ENCODE peak calls at places on chromosome 19, in four cellular contexts. S, R, W and E are unnamed samples.

GRCh38 chr19:46344363-46344762 is 2.5 kb upstream of the PPP5C start:
- DNase-seq in S (no peak), R (no peak), W (no peak), E (no peak)

GRCh38 chr19:21127898-21128297 is 13.9 kb upstream of the ZNF431 start:
- DNase-seq in S (no peak), R (no peak), W (peak; percentile 12), E (no peak)

GRCh38 chr19:3080281-3080680 is 13.9 kb upstream of the GNA11 start:
- DNase-seq in S (no peak), R (peak; percentile 63), W (no peak), E (peak; percentile 27)

GRCh38 chr19:24054044-24054935 is 32.7 kb upstream of the ZNF254 start:
- DNase-seq in S (no peak), R (peak; percentile 95), W (peak; percentile 66), E (no peak)

GRCh38 chr19:17159466-17160393 is 55.4 kb upstream of the USE1 start:
- DNase-seq in S (no peak), R (peak; percentile 6), W (peak; percentile 56), E (no peak)

GRCh38 chr19:55636723-55637122 is 4.1 kb upstream of the ZNF580 start:
- DNase-seq in S (no peak), R (no peak), W (no peak), E (no peak)

GRCh38 chr19:15303105-15303780 is 29.1 kb downstream of the BRD4 start:
- DNase-seq in S (no peak), R (peak; percentile 61), W (no peak), E (no peak)

GRCh38 chr19:40431698-40432097 is 5.9 kb upstream of the SERTAD1 start:
- DNase-seq in S (no peak), R (no peak), W (no peak), E (no peak)

GRCh38 chr19:46192990-46193650 is 36.4 kb upstream of the IGFL1 start:
- DNase-seq in S (no peak), R (peak; percentile 51), W (peak; percentile 87), E (no peak)

GRCh38 chr19:23554548-23554947 is 132.5 kb downstream of the ZNF675 start:
- DNase-seq in S (no peak), R (no peak), W (no peak), E (no peak)

GRCh38 chr19:7152568-7152967 is 83.1 kb downstream of the ZNF557 start:
- DNase-seq in S (no peak), R (no peak), W (no peak), E (peak; percentile 26)

GRCh38 chr19:38204096-38204495 is 19.9 kb downstream of the DPF1 start:
- DNase-seq in S (no peak), R (no peak), W (no peak), E (no peak)

GRCh38 chr19:16104722-16105121 is 7.0 kb upstream of the RAB8A start:
- DNase-seq in S (no peak), R (no peak), W (no peak), E (no peak)

GRCh38 chr19:47679251-47679900 is 33.8 kb upstream of the EHD2 start:
- DNase-seq in S (no peak), R (no peak), W (no peak), E (no peak)

GRCh38 chr19:33194884-33195710 is 967 bp downstream of the LRP3 start:
- DNase-seq in S (no peak), R (peak; percentile 48), W (peak; percentile 67), E (peak; percentile 78)

GRCh38 chr19:10692673-10693264 is 8.5 kb upstream of the QTRT1 start:
- DNase-seq in S (no peak), R (no peak), W (no peak), E (no peak)

GRCh38 chr19:29371766-29372415 is 153.9 kb upstream of the VSTM2B start:
- DNase-seq in S (no peak), R (no peak), W (no peak), E (no peak)

GRCh38 chr19:52171321-52172169 is at the start of gene ZNF836:
- DNase-seq in S (peak; percentile 51), R (peak; percentile 59), W (peak; percentile 56), E (peak; percentile 92)

GRCh38 chr19:11504502-11505031 is 1.1 kb downstream of the ZNF653 start:
- DNase-seq in S (no peak), R (no peak), W (no peak), E (no peak)

GRCh38 chr19:29596885-29597525 is 9.1 kb upstream of the POP4 start:
- DNase-seq in S (no peak), R (peak; percentile 40), W (peak; percentile 9), E (no peak)

GRCh38 chr19:43438291-43439162 is 23.8 kb downstream of the TEX101 start:
- DNase-seq in S (no peak), R (peak; percentile 67), W (no peak), E (peak; percentile 80)

GRCh38 chr19:15453091-15453498 is 3.3 kb upstream of the WIZ start:
- DNase-seq in S (no peak), R (no peak), W (no peak), E (peak; percentile 75)

GRCh38 chr19:31675187-31675913 is 326.1 kb upstream of the TSHZ3 start:
- DNase-seq in S (no peak), R (peak; percentile 59), W (no peak), E (no peak)

GRCh38 chr19:1206063-1206732 is 620 bp downstream of the STK11 start:
- DNase-seq in S (no peak), R (no peak), W (no peak), E (peak; percentile 55)

GRCh38 chr19:2061936-2062729 is 11.1 kb upstream of the MKNK2 start:
- DNase-seq in S (no peak), R (no peak), W (peak; percentile 33), E (no peak)

GRCh38 chr19:55504981-55505380 is 16.7 kb downstream of the SSC5D start:
- DNase-seq in S (no peak), R (no peak), W (no peak), E (no peak)

GRCh38 chr19:31223805-31224534 is 125.3 kb downstream of the TSHZ3 start:
- DNase-seq in S (no peak), R (peak; percentile 98), W (no peak), E (no peak)

GRCh38 chr19:58038688-58039204 is 4.9 kb downstream of the ZSCAN1 start:
- DNase-seq in S (no peak), R (no peak), W (peak; percentile 39), E (no peak)

GRCh38 chr19:44903602-44904425 is 1.8 kb upstream of the APOE start:
- DNase-seq in S (no peak), R (peak; percentile 49), W (peak; percentile 80), E (peak; percentile 88)
- TF ChIP-seq MXI1 in S (no peak), R (no peak), W (peak; percentile 54), E (no peak)

GRCh38 chr19:4405977-4406376 is 3.5 kb downstream of the CHAF1A start:
- DNase-seq in S (no peak), R (no peak), W (no peak), E (no peak)

GRCh38 chr19:4403005-4403761 is 743 bp downstream of the CHAF1A start:
- DNase-seq in S (no peak), R (no peak), W (no peak), E (no peak)

GRCh38 chr19:4401482-4402170 is 814 bp upstream of the CHAF1A start:
- DNase-seq in S (no peak), R (no peak), W (no peak), E (no peak)

GRCh38 chr19:4399871-4400768 is at the start of gene SH3GL1:
- DNase-seq in S (peak; percentile 48), R (peak; percentile 88), W (peak; percentile 82), E (peak; percentile 92)

GRCh38 chr19:4402171-4403004 is at the start of gene CHAF1A:
- DNase-seq in S (peak; percentile 99), R (peak; percentile 100), W (peak; percentile 99), E (peak; percentile 99)
- H4K20me1 ChIP-seq in S (no peaks in the 10 kb centered on the region), R (peaks cover 34% of the 10 kb centered on the region), W (peaks cover 7% of the 10 kb centered on the region), E (peaks cover 17% of the 10 kb centered on the region)

DNA sequence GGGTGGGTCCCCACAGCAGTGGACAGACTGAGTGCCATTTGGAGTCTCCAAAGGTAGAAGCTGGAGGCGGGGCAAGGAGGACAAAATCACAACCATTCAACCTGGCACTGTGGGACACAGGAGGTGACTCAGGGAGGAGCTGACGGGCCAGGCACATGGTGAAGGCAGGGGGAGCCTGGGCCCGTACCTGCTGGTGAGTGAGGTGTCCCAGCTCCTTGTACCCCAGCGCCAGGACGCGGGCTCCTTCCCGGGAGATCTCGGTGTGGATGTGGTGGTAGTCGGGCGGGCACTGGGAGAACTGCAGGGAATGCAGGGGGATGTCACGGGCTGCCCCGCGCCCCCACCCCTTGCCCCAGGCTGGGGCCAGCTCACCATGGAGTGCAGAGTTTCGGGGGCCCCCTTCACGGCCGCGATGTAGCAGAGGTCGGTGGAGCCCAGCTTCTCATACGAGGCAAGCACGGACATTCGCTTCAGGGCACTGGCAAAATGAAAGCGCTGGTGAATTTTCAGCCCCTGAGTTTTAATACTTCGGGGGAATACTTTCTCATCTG is 9.8 kb downstream of the ATP13A1 start:
- DNase-seq in S (no peak), R (no peak), W (no peak), E (peak; percentile 32)
- H3K36me3 ChIP-seq in S (peaks cover 50% of the 10 kb centered on the region), R (peaks cover 86% of the 10 kb centered on the region), W (peaks cover 94% of the 10 kb centered on the region), E (peaks cover 16% of the 10 kb centered on the region)

GRCh38 chr19:50312967-50313811 is 16.0 kb downstream of the KCNC3 start:
- DNase-seq in S (no peak), R (no peak), W (no peak), E (no peak)
- TF ChIP-seq MXI1 in S (no peak), R (no peak), W (no peak), E (no peak)

GRCh38 chr19:13050274-13050673 is 52.4 kb downstream of the LYL1 start:
- DNase-seq in S (no peak), R (no peak), W (no peak), E (no peak)
- H4K20me1 ChIP-seq in S (no peaks in the 10 kb centered on the region), R (peaks cover 18% of the 10 kb centered on the region), W (peaks cover 10% of the 10 kb centered on the region), E (no peaks in the 10 kb centered on the region)

DNA sequence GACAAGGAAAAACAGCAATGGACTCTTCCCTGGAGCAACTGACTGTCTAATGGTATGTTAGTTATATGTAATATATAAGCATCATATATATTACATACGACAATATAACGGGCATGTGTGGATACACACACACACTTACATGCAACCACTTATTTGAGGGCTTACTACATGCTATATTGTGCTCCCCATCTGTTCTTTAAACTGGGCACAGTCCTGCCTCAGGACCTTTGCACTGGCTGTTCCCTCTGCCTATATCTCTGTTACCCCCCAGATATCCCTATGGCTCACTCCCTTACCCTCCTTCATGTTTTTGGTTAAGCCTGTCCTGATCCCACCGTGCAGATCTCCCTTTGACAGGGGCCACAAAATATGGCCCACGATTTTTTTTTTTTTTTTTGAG is 10.2 kb downstream of the TICAM1 start:
- DNase-seq in S (no peak), R (no peak), W (no peak), E (no peak)
- H3K36me3 ChIP-seq in S (peaks cover 5% of the 10 kb centered on the region), R (peaks cover 27% of the 10 kb centered on the region), W (peaks cover 4% of the 10 kb centered on the region), E (peaks cover 3% of the 10 kb centered on the region)

DNA sequence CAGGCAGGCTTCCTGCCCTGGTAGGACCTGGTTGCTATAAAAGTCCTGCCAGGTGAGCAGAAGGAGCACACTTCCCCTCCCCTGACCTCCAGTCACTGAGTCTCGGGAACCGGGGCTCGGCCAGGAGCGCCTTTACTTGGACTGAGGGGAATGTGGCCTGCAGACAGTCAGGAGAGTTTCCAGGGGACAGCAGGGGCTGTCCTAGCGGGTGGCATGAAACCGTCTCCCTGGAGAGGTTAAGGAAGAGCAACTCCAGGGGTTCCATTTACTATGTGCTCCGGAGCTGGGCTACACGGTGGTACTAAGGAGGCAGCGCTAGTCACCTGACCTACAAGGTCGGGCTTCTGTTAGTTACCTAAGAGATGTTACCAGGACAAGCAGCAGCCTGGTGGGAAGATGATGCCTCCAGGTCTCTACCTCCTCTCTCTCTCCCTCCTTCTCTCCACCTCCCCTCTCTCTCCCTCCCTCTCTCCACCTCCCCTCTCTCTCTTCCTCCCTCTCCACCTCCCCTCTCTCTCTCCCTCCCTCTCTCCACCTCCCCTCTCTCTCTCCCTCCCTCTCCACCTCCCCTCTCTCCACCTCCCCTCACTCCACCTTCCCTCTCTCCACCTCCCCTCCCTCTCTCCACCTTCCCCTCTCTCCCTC is 4.1 kb upstream of the CNOT3 start:
- DNase-seq in S (no peak), R (no peak), W (peak; percentile 84), E (no peak)
- TF ChIP-seq MXI1 in S (no peak), R (no peak), W (no peak), E (no peak)